ENCODE peak calls at places on chromosomes 7 and 10, in five cellular contexts. P, A, H, I and X are unnamed samples.

GRCh38 chr10:31374146-31374696 is 55.2 kb downstream of the ZEB1 start:
- DNase-seq in P (peak), A (no peak), H (no peak), I (no peak), X (peak)

GRCh38 chr10:102650655-102651454 is 6.6 kb downstream of the TRIM8 start:
- DNase-seq in P (no peak), A (no peak), H (no peak), I (no peak), X (no peak)

GRCh38 chr10:35495521-35496238 is 109.5 kb upstream of the GJD4 start:
- DNase-seq in P (peak), A (no peak), H (no peak), I (no peak), X (peak)

GRCh38 chr7:143126146-143126545 is 5.7 kb upstream of the PIP start:
- DNase-seq in P (no peak), A (no peak), H (no peak), I (peak), X (no peak)

GRCh38 chr7:107113866-107114265 is 54.9 kb upstream of the HBP1 start:
- DNase-seq in P (no peak), A (no peak), H (no peak), I (no peak), X (no peak)

GRCh38 chr7:2074694-2075093 is 158.1 kb downstream of the MAD1L1 start:
- DNase-seq in P (no peak), A (no peak), H (no peak), I (no peak), X (no peak)

GRCh38 chr7:123492485-123492884 is 41.9 kb downstream of the IQUB start:
- DNase-seq in P (no peak), A (no peak), H (no peak), I (no peak), X (no peak)

GRCh38 chr7:141444956-141445355 is 106.3 kb upstream of the AGK start:
- DNase-seq in P (no peak), A (no peak), H (no peak), I (no peak), X (no peak)

GRCh38 chr7:128840326-128841170 is 10.3 kb downstream of the FLNC start:
- DNase-seq in P (no peak), A (no peak), H (no peak), I (no peak), X (no peak)

GRCh38 chr7:64884913-64885370 is 18.1 kb upstream of the ZNF273 start:
- DNase-seq in P (no peak), A (no peak), H (no peak), I (no peak), X (no peak)

GRCh38 chr7:85602196-85602595 is 415.3 kb upstream of the SEMA3D start:
- DNase-seq in P (peak), A (no peak), H (no peak), I (no peak), X (no peak)

GRCh38 chr7:123635551-123636359 is 19.9 kb upstream of the LMOD2 start:
- DNase-seq in P (peak), A (no peak), H (no peak), I (no peak), X (peak)

GRCh38 chr10:10032991-10033390 is 984.7 kb upstream of the CELF2 start:
- DNase-seq in P (no peak), A (no peak), H (no peak), I (no peak), X (no peak)

GRCh38 chr7:150824379-150825177 is 24.0 kb downstream of the TMEM176A start:
- DNase-seq in P (no peak), A (no peak), H (no peak), I (no peak), X (no peak)

GRCh38 chr10:114719311-114719710 is 61.2 kb upstream of the ABLIM1 start:
- DNase-seq in P (no peak), A (no peak), H (no peak), I (no peak), X (no peak)

GRCh38 chr7:114048386-114049235 is 129.8 kb upstream of the PPP1R3A start:
- DNase-seq in P (peak), A (no peak), H (no peak), I (peak), X (peak)

GRCh38 chr10:6062101-6062771 is at the start of gene IL2RA:
- DNase-seq in P (no peak), A (no peak), H (no peak), I (no peak), X (no peak)

GRCh38 chr10:29691564-29692064 is 56.8 kb upstream of the SVIL start:
- DNase-seq in P (peak), A (no peak), H (no peak), I (no peak), X (peak)

GRCh38 chr7:121459148-121459547 is 63.0 kb upstream of the FAM3C start:
- DNase-seq in P (no peak), A (no peak), H (no peak), I (no peak), X (no peak)

GRCh38 chr7:4233621-4234497 is 448.2 kb upstream of the FOXK1 start:
- DNase-seq in P (no peak), A (no peak), H (no peak), I (no peak), X (no peak)

GRCh38 chr10:68925489-68925888 is 24.4 kb downstream of the DDX50 start:
- DNase-seq in P (no peak), A (no peak), H (no peak), I (no peak), X (no peak)

GRCh38 chr10:116269612-116270011 is 3.4 kb downstream of the GFRA1 start:
- DNase-seq in P (no peak), A (no peak), H (no peak), I (no peak), X (no peak)

GRCh38 chr7:132607656-132608055 is 31.4 kb upstream of the PLXNA4 start:
- DNase-seq in P (no peak), A (no peak), H (no peak), I (no peak), X (no peak)

GRCh38 chr7:44217133-44217714 is 16.4 kb downstream of the YKT6 start:
- DNase-seq in P (no peak), A (no peak), H (no peak), I (no peak), X (no peak)

GRCh38 chr10:17113889-17114288 is 15.7 kb downstream of the CUBN start:
- DNase-seq in P (peak), A (no peak), H (no peak), I (no peak), X (no peak)

GRCh38 chr7:30168800-30169584 is 34.2 kb downstream of the MTURN start:
- DNase-seq in P (peak), A (no peak), H (no peak), I (peak), X (peak)
- H3K9ac ChIP-seq in P (no peak), A (no peak), H (no peak), I (no peak), X (peak)

GRCh38 chr7:36900988-36901710 is 176.9 kb upstream of the AOAH start:
- DNase-seq in P (no peak), A (no peak), H (no peak), I (no peak), X (no peak)
- H4K91ac ChIP-seq in P (no peak), A (no peak), H (no peak), I (no peak), X (no peak)

GRCh38 chr10:72800000-72800740 is 93.4 kb upstream of the OIT3 start:
- DNase-seq in P (peak), A (no peak), H (no peak), I (no peak), X (no peak)

GRCh38 chr10:72801263-72801868 is 92.2 kb upstream of the OIT3 start:
- DNase-seq in P (no peak), A (no peak), H (no peak), I (no peak), X (no peak)

GRCh38 chr10:72802291-72803118 is 91.0 kb upstream of the OIT3 start:
- DNase-seq in P (peak), A (no peak), H (no peak), I (no peak), X (peak)

GRCh38 chr10:72800741-72801092 is 92.8 kb upstream of the OIT3 start:
- DNase-seq in P (no peak), A (no peak), H (no peak), I (no peak), X (no peak)

GRCh38 chr10:72803119-72803505 is 90.4 kb upstream of the OIT3 start:
- DNase-seq in P (peak), A (no peak), H (no peak), I (no peak), X (no peak)
- H3K4me3 ChIP-seq in P (peak), A (no peak), H (no peak), I (no peak), X (no peak)

DNA sequence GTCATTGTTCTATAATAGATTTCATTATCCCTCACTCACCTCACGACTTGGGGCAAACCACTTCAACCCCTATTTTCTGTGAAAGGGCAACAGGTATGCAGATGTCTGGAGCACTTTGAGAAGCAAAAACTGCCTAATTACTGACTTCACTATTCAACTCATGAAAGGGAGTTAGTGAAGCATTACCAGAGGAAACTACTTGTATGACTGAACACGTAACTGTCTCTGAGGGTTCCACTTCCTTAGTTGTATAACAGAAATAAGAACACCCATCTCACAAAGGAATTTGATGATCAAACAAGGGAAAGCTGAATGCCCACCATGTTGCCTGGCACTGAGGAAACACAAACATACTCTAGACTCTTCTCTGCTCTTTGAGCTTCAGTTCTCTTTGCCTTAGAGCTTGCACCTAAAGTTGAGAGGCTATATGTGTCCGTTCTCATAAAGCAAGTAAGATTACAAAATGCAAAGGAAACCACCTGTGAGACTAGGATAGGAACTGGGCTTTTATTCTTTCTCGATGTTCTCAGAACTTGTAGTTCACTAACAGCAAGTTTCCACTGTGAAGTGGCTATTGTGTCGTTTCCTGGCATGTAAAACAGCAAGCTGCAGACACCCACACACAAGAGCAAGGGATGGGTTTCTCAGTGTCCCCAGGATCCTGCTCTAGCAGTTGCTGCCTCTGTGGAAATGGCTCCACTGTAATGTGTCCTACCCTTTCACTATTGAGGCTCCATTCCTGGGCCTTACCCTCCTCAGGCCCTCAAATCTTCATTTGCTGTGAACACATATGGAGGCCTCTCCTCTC is 2.6 kb downstream of the TMEM243 start:
- DNase-seq in P (no peak), A (no peak), H (no peak), I (no peak), X (no peak)
- H3K9ac ChIP-seq in P (no peak), A (no peak), H (no peak), I (no peak), X (peak)